ENCODE peak calls at places on chromosomes 6 and 20, in nine cellular contexts. Z is MV-4-11; X is GM13977; R is NCI-H524; O is AG08395; G is effector CD4-positive, alpha-beta T cell; W is stimulated activated CD8-positive, alpha-beta memory T cell treated with anti-CD3 and anti-CD28 coated beads, Interleukin-4, amount 100 ng/mL, for 24 hours; T is H7; Y is HuH-7.5. F is an unnamed sample.

GRCh38 chr6:110946498-110946897 is 12.0 kb upstream of the GTF3C6 start:
- DNase-seq in Z (no peak), X (no peak), R (no peak), O (no peak), G (no peak), W (no peak), T (no peak), Y (no peak), F (no peak)

GRCh38 chr6:127900935-127901334 is at the start of gene THEMIS:
- DNase-seq in Z (no peak), X (no peak), R (no peak), O (no peak), G (peak), W (no peak), T (no peak), Y (no peak), F (no peak)

GRCh38 chr6:7073810-7074525 is 33.8 kb upstream of the RREB1 start:
- DNase-seq in Z (peak), X (peak), R (no peak), O (no peak), G (peak), W (peak), T (no peak), Y (no peak), F (no peak)

GRCh38 chr20:48904566-48905321 is 16.8 kb upstream of the ARFGEF2 start:
- DNase-seq in Z (peak), X (peak), R (peak), O (peak), G (peak), W (peak), T (peak), Y (peak), F (peak)

GRCh38 chr6:163720460-163721235 is 306.1 kb downstream of the QKI start:
- DNase-seq in Z (no peak), X (no peak), R (no peak), O (no peak), G (no peak), W (no peak), T (no peak), Y (no peak), F (no peak)

GRCh38 chr6:47016236-47016635 is 25.9 kb downstream of the ADGRF1 start:
- DNase-seq in Z (no peak), X (no peak), R (peak), O (no peak), G (no peak), W (no peak), T (no peak), Y (no peak), F (no peak)

GRCh38 chr6:3428247-3428646 is 28.6 kb downstream of the SLC22A23 start:
- DNase-seq in Z (no peak), X (no peak), R (no peak), O (no peak), G (no peak), W (no peak), T (no peak), Y (no peak), F (no peak)

GRCh38 chr6:79170915-79171314 is 63.6 kb downstream of the HMGN3 start:
- DNase-seq in Z (no peak), X (no peak), R (no peak), O (no peak), G (no peak), W (no peak), T (no peak), Y (no peak), F (peak)

F was measured in Daoy.